ENCODE peak calls at places on chromosomes 2 and 18, in ten cellular contexts. S is kidney, J is IMR-90, Q is mammary epithelial cell, X is neuronal stem cell, U is astrocyte, M is GM23248, H is endothelial cell of umbilical vein, O is HCT116, Y is HepG2. E is an unnamed sample.

GRCh38 chr2:176565641-176566323 is 296.5 kb downstream of the MTX2 start:
- DNase-seq in S (peak; percentile 76), J (peak; percentile 70), Q (no peak), X (no peak), U (peak; percentile 44), M (no peak), H (peak; percentile 98), O (no peak), Y (peak; percentile 29), E (no peak)

GRCh38 chr2:46540496-46541342 is 61.4 kb downstream of the TMEM247 start:
- DNase-seq in S (no peak), J (peak; percentile 86), Q (no peak), X (no peak), U (peak; percentile 83), M (peak; percentile 87), H (peak; percentile 10), O (no peak), Y (peak; percentile 42), E (peak; percentile 57)

GRCh38 chr2:28515176-28515751 is 19.4 kb downstream of the PLB1 start:
- DNase-seq in S (no peak), J (no peak), Q (no peak), X (no peak), U (no peak), M (no peak), H (no peak), O (no peak), Y (no peak), E (no peak)

GRCh38 chr2:67463810-67464209 is 66.7 kb downstream of the ETAA1 start:
- DNase-seq in S (no peak), J (peak; percentile 67), Q (peak; percentile 99), X (no peak), U (peak; percentile 94), M (no peak), H (peak; percentile 17), O (peak; percentile 64), Y (no peak), E (no peak)

GRCh38 chr18:515838-516237 is 15.3 kb upstream of the COLEC12 start:
- DNase-seq in S (no peak), J (no peak), Q (no peak), X (no peak), U (no peak), M (peak; percentile 28), H (peak; percentile 71), O (no peak), Y (no peak), E (no peak)

GRCh38 chr2:149799296-149799695 is 211.7 kb upstream of the MMADHC start:
- DNase-seq in S (no peak), J (no peak), Q (peak; percentile 16), X (peak; percentile 11), U (peak; percentile 13), M (peak; percentile 69), H (peak; percentile 52), O (peak; percentile 2), Y (no peak), E (peak; percentile 44)

GRCh38 chr2:140348826-140349225 is 1568.6 kb upstream of the NXPH2 start:
- DNase-seq in S (no peak), J (no peak), Q (no peak), X (peak; percentile 12), U (no peak), M (no peak), H (no peak), O (no peak), Y (no peak), E (no peak)

GRCh38 chr2:18926633-18927524 is 337.5 kb upstream of the NT5C1B start:
- DNase-seq in S (no peak), J (no peak), Q (no peak), X (no peak), U (peak; percentile 67), M (peak; percentile 17), H (no peak), O (no peak), Y (no peak), E (peak; percentile 28)

GRCh38 chr2:26493631-26494030 is 15.7 kb upstream of the OTOF start:
- DNase-seq in S (no peak), J (no peak), Q (no peak), X (no peak), U (no peak), M (no peak), H (no peak), O (no peak), Y (no peak), E (no peak)

GRCh38 chr2:63424329-63425078 is 163.8 kb downstream of the WDPCP start:
- DNase-seq in S (peak; percentile 49), J (peak; percentile 41), Q (peak; percentile 38), X (no peak), U (no peak), M (peak; percentile 41), H (peak; percentile 33), O (peak; percentile 56), Y (peak; percentile 62), E (peak; percentile 8)

GRCh38 chr2:75186829-75187228 is 12.5 kb downstream of the TACR1 start:
- DNase-seq in S (no peak), J (no peak), Q (no peak), X (no peak), U (peak; percentile 1), M (no peak), H (no peak), O (no peak), Y (no peak), E (no peak)

GRCh38 chr18:361941-362913 is 94.4 kb upstream of the THOC1 start:
- DNase-seq in S (no peak), J (peak; percentile 81), Q (no peak), X (no peak), U (peak; percentile 94), M (peak; percentile 98), H (peak; percentile 85), O (no peak), Y (peak; percentile 92), E (peak; percentile 94)

GRCh38 chr2:218267259-218267658 is 2.7 kb downstream of the AAMP start:
- DNase-seq in S (peak; percentile 68), J (no peak), Q (no peak), X (no peak), U (no peak), M (no peak), H (no peak), O (no peak), Y (no peak), E (no peak)

GRCh38 chr2:218265626-218266025 is 4.3 kb downstream of the AAMP start:
- DNase-seq in S (peak; percentile 56), J (no peak), Q (no peak), X (no peak), U (no peak), M (no peak), H (no peak), O (no peak), Y (no peak), E (no peak)

GRCh38 chr2:218264773-218265601 is 4.2 kb downstream of the GPBAR1 start:
- DNase-seq in S (peak; percentile 58), J (no peak), Q (no peak), X (no peak), U (no peak), M (no peak), H (no peak), O (no peak), Y (peak; percentile 75), E (no peak)

GRCh38 chr2:218263817-218264611 is 3.2 kb downstream of the GPBAR1 start:
- DNase-seq in S (no peak), J (no peak), Q (no peak), X (no peak), U (no peak), M (no peak), H (no peak), O (no peak), Y (no peak), E (no peak)

GRCh38 chr2:218266316-218266979 is 3.5 kb downstream of the AAMP start:
- DNase-seq in S (peak; percentile 73), J (no peak), Q (no peak), X (no peak), U (no peak), M (no peak), H (no peak), O (no peak), Y (no peak), E (no peak)
- H3K4me1 ChIP-seq in S (peaks cover 20% of the 10 kb centered on the region), J (peaks cover 6% of the 10 kb centered on the region), Q (peaks cover 1% of the 10 kb centered on the region), X (peaks cover 16% of the 10 kb centered on the region), U (peaks cover 10% of the 10 kb centered on the region), M (peaks cover 9% of the 10 kb centered on the region), H (peaks cover 12% of the 10 kb centered on the region), O (peaks cover 11% of the 10 kb centered on the region), Y (peaks cover 62% of the 10 kb centered on the region), E (peaks cover 28% of the 10 kb centered on the region)

DNA sequence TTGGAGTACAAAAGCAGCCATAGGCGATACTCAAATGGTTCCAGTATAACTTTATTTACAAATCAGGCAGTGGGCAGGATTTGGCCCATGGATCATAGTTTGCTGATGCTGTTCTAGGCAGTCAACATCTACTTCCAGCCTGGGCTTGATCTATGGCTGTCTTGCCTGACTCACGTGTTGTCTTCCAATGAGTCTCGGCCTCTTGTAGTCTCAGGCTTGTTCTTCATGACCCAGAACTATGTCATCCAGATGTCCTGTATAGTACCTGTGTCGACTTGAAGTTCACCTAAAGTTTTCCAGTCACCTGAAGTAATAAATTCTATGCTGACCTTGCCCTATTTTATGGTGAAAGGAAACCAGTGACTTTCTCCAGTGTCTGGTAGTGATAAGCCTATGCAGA is 8.7 kb upstream of the THNSL2 start:
- DNase-seq in S (no peak), J (no peak), Q (peak; percentile 80), X (no peak), U (no peak), M (no peak), H (no peak), O (no peak), Y (no peak), E (no peak)
- H3K9ac ChIP-seq in S (no peak overlapping the region), J (no peak overlapping the region), Q (no peak overlapping the region), X (no peak overlapping the region), U (no peak overlapping the region), M (no peak overlapping the region), H (no peak overlapping the region), O (no peak overlapping the region), Y (no peak overlapping the region), E (no peak overlapping the region)

GRCh38 chr2:89848114-89848513 is 1156.6 kb downstream of the RPIA start:
- DNase-seq in S (no peak), J (no peak), Q (no peak), X (no peak), U (no peak), M (no peak), H (no peak), O (no peak), Y (no peak), E (no peak)
- H3K9me3 ChIP-seq in S (no peaks in the 10 kb centered on the region), J (peaks cover 29% of the 10 kb centered on the region), Q (peaks cover 12% of the 10 kb centered on the region), X (peaks cover 26% of the 10 kb centered on the region), U (peaks cover 11% of the 10 kb centered on the region), M (no peaks in the 10 kb centered on the region), H (peaks cover 13% of the 10 kb centered on the region), O (no peaks in the 10 kb centered on the region), Y (no peaks in the 10 kb centered on the region), E (no peaks in the 10 kb centered on the region)

GRCh38 chr2:54629914-54630609 is 93.4 kb upstream of the EML6 start:
- DNase-seq in S (peak; percentile 91), J (peak; percentile 66), Q (peak; percentile 87), X (no peak), U (peak; percentile 62), M (peak; percentile 79), H (no peak), O (no peak), Y (peak; percentile 81), E (no peak)
- H3K4me1 ChIP-seq in S (peaks cover 37% of the 10 kb centered on the region), J (peaks cover 14% of the 10 kb centered on the region), Q (peaks cover 18% of the 10 kb centered on the region), X (peaks cover 6% of the 10 kb centered on the region), U (peaks cover 33% of the 10 kb centered on the region), M (peaks cover 22% of the 10 kb centered on the region), H (peaks cover 27% of the 10 kb centered on the region), O (no peaks in the 10 kb centered on the region), Y (peaks cover 32% of the 10 kb centered on the region), E (peaks cover 54% of the 10 kb centered on the region)

E was measured in adipocyte.